ENCODE peak calls at places on chromosomes 11 and 22, in six cellular contexts. One of them, this sample, is unnamed.

GRCh38 chr11:92384316-92384715 is 159.7 kb downstream of the FAT3 start:
- DNase-seq in Peyer's patch: no peak
- DNase-seq in T-cell: no peak
- DNase-seq in NCI-H345: no peak
- DNase-seq in stimulated activated CD4-positive, alpha-beta T cell treated with anti-CD3 and anti-CD28 coated beads, Interleukin-2, amount 100 ng/mL, for 24 hours: no peak
- DNase-seq in brain microvascular endothelial cell: peak
- DNase-seq in this sample: peak

GRCh38 chr11:69297926-69298777 is 4.2 kb downstream of the MYEOV start:
- DNase-seq in brain microvascular endothelial cell: peak
- DNase-seq in stimulated activated CD4-positive, alpha-beta T cell treated with anti-CD3 and anti-CD28 coated beads, Interleukin-2, amount 100 ng/mL, for 24 hours: no peak
- DNase-seq in T-cell: peak
- DNase-seq in NCI-H345: no peak
- DNase-seq in Peyer's patch: peak
- DNase-seq in this sample: peak

GRCh38 chr11:108364159-108364558 is 103.2 kb downstream of the C11orf65 start:
- DNase-seq in T-cell: no peak
- DNase-seq in brain microvascular endothelial cell: no peak
- DNase-seq in NCI-H345: no peak
- DNase-seq in Peyer's patch: no peak
- DNase-seq in stimulated activated CD4-positive, alpha-beta T cell treated with anti-CD3 and anti-CD28 coated beads, Interleukin-2, amount 100 ng/mL, for 24 hours: no peak
- DNase-seq in this sample: peak

GRCh38 chr11:95968585-95968984 is 44.7 kb upstream of the MTMR2 start:
- DNase-seq in stimulated activated CD4-positive, alpha-beta T cell treated with anti-CD3 and anti-CD28 coated beads, Interleukin-2, amount 100 ng/mL, for 24 hours: no peak
- DNase-seq in T-cell: no peak
- DNase-seq in NCI-H345: no peak
- DNase-seq in Peyer's patch: no peak
- DNase-seq in brain microvascular endothelial cell: no peak
- DNase-seq in this sample: peak

GRCh38 chr22:20439928-20440575 is 2.4 kb upstream of the SCARF2 start:
- DNase-seq in stimulated activated CD4-positive, alpha-beta T cell treated with anti-CD3 and anti-CD28 coated beads, Interleukin-2, amount 100 ng/mL, for 24 hours: no peak
- DNase-seq in brain microvascular endothelial cell: no peak
- DNase-seq in NCI-H345: no peak
- DNase-seq in T-cell: no peak
- DNase-seq in Peyer's patch: no peak
- DNase-seq in this sample: no peak

GRCh38 chr11:82730286-82730685 is 3.4 kb downstream of the FAM181B start:
- DNase-seq in stimulated activated CD4-positive, alpha-beta T cell treated with anti-CD3 and anti-CD28 coated beads, Interleukin-2, amount 100 ng/mL, for 24 hours: no peak
- DNase-seq in Peyer's patch: no peak
- DNase-seq in NCI-H345: no peak
- DNase-seq in brain microvascular endothelial cell: no peak
- DNase-seq in T-cell: no peak
- DNase-seq in this sample: no peak

GRCh38 chr11:94002226-94002625 is 18.9 kb upstream of the HEPHL1 start:
- DNase-seq in NCI-H345: no peak
- DNase-seq in T-cell: no peak
- DNase-seq in brain microvascular endothelial cell: peak
- DNase-seq in stimulated activated CD4-positive, alpha-beta T cell treated with anti-CD3 and anti-CD28 coated beads, Interleukin-2, amount 100 ng/mL, for 24 hours: no peak
- DNase-seq in Peyer's patch: no peak
- DNase-seq in this sample: no peak

GRCh38 chr11:63769044-63769718 is 606 bp upstream of the ZFTA start:
- DNase-seq in brain microvascular endothelial cell: no peak
- DNase-seq in NCI-H345: peak
- DNase-seq in Peyer's patch: peak
- DNase-seq in stimulated activated CD4-positive, alpha-beta T cell treated with anti-CD3 and anti-CD28 coated beads, Interleukin-2, amount 100 ng/mL, for 24 hours: peak
- DNase-seq in T-cell: no peak
- DNase-seq in this sample: peak

GRCh38 chr11:66891849-66892660 is 35.2 kb downstream of the LRFN4 start:
- DNase-seq in brain microvascular endothelial cell: peak
- DNase-seq in stimulated activated CD4-positive, alpha-beta T cell treated with anti-CD3 and anti-CD28 coated beads, Interleukin-2, amount 100 ng/mL, for 24 hours: peak
- DNase-seq in NCI-H345: no peak
- DNase-seq in T-cell: no peak
- DNase-seq in Peyer's patch: peak
- DNase-seq in this sample: peak

GRCh38 chr11:77672276-77672675 is 34.7 kb upstream of the CLNS1A start:
- DNase-seq in T-cell: no peak
- DNase-seq in stimulated activated CD4-positive, alpha-beta T cell treated with anti-CD3 and anti-CD28 coated beads, Interleukin-2, amount 100 ng/mL, for 24 hours: no peak
- DNase-seq in brain microvascular endothelial cell: peak
- DNase-seq in Peyer's patch: peak
- DNase-seq in NCI-H345: no peak
- DNase-seq in this sample: peak

GRCh38 chr11:69483696-69484426 is 2.4 kb downstream of the LINC01488 start:
- DNase-seq in Peyer's patch: no peak
- DNase-seq in NCI-H345: no peak
- DNase-seq in brain microvascular endothelial cell: no peak
- DNase-seq in stimulated activated CD4-positive, alpha-beta T cell treated with anti-CD3 and anti-CD28 coated beads, Interleukin-2, amount 100 ng/mL, for 24 hours: no peak
- DNase-seq in T-cell: no peak
- DNase-seq in this sample: no peak

GRCh38 chr22:29907753-29908515 is 25.0 kb downstream of the MTMR3 start:
- DNase-seq in NCI-H345: peak
- DNase-seq in brain microvascular endothelial cell: peak
- DNase-seq in Peyer's patch: peak
- DNase-seq in stimulated activated CD4-positive, alpha-beta T cell treated with anti-CD3 and anti-CD28 coated beads, Interleukin-2, amount 100 ng/mL, for 24 hours: no peak
- DNase-seq in T-cell: no peak
- DNase-seq in this sample: peak

GRCh38 chr11:57622263-57622662 is 24.8 kb downstream of the SERPING1 start:
- DNase-seq in brain microvascular endothelial cell: no peak
- DNase-seq in Peyer's patch: no peak
- DNase-seq in stimulated activated CD4-positive, alpha-beta T cell treated with anti-CD3 and anti-CD28 coated beads, Interleukin-2, amount 100 ng/mL, for 24 hours: no peak
- DNase-seq in NCI-H345: no peak
- DNase-seq in T-cell: no peak
- DNase-seq in this sample: no peak

GRCh38 chr22:30574095-30574981 is at the start of gene GAL3ST1:
- DNase-seq in Peyer's patch: peak
- DNase-seq in brain microvascular endothelial cell: no peak
- DNase-seq in NCI-H345: no peak
- DNase-seq in stimulated activated CD4-positive, alpha-beta T cell treated with anti-CD3 and anti-CD28 coated beads, Interleukin-2, amount 100 ng/mL, for 24 hours: no peak
- DNase-seq in T-cell: no peak
- DNase-seq in this sample: no peak

GRCh38 chr11:60363542-60364525 is 14.5 kb upstream of the MS4A7 start:
- DNase-seq in stimulated activated CD4-positive, alpha-beta T cell treated with anti-CD3 and anti-CD28 coated beads, Interleukin-2, amount 100 ng/mL, for 24 hours: peak
- DNase-seq in Peyer's patch: peak
- DNase-seq in brain microvascular endothelial cell: peak
- DNase-seq in NCI-H345: peak
- DNase-seq in T-cell: peak
- DNase-seq in this sample: peak

GRCh38 chr22:49826603-49827306 is 918 bp downstream of the BRD1 start:
- DNase-seq in brain microvascular endothelial cell: no peak
- DNase-seq in T-cell: peak
- DNase-seq in NCI-H345: no peak
- DNase-seq in Peyer's patch: peak
- DNase-seq in stimulated activated CD4-positive, alpha-beta T cell treated with anti-CD3 and anti-CD28 coated beads, Interleukin-2, amount 100 ng/mL, for 24 hours: no peak
- DNase-seq in this sample: peak

GRCh38 chr11:18714443-18714780 is 11.6 kb downstream of the IGSF22 start:
- DNase-seq in stimulated activated CD4-positive, alpha-beta T cell treated with anti-CD3 and anti-CD28 coated beads, Interleukin-2, amount 100 ng/mL, for 24 hours: no peak
- DNase-seq in Peyer's patch: no peak
- DNase-seq in brain microvascular endothelial cell: no peak
- DNase-seq in T-cell: no peak
- DNase-seq in NCI-H345: no peak
- DNase-seq in this sample: no peak

GRCh38 chr11:43691332-43691731 is 10.8 kb downstream of the HSD17B12 start:
- DNase-seq in brain microvascular endothelial cell: no peak
- DNase-seq in Peyer's patch: no peak
- DNase-seq in T-cell: no peak
- DNase-seq in stimulated activated CD4-positive, alpha-beta T cell treated with anti-CD3 and anti-CD28 coated beads, Interleukin-2, amount 100 ng/mL, for 24 hours: no peak
- DNase-seq in NCI-H345: no peak
- DNase-seq in this sample: no peak

GRCh38 chr11:3799883-3800282 is 2.5 kb upstream of the NUP98 start:
- DNase-seq in stimulated activated CD4-positive, alpha-beta T cell treated with anti-CD3 and anti-CD28 coated beads, Interleukin-2, amount 100 ng/mL, for 24 hours: no peak
- DNase-seq in NCI-H345: no peak
- DNase-seq in Peyer's patch: no peak
- DNase-seq in T-cell: no peak
- DNase-seq in brain microvascular endothelial cell: no peak
- DNase-seq in this sample: no peak

GRCh38 chr11:75583710-75584658 is 21.9 kb downstream of the SERPINH1 start:
- DNase-seq in NCI-H345: peak
- DNase-seq in Peyer's patch: peak
- DNase-seq in stimulated activated CD4-positive, alpha-beta T cell treated with anti-CD3 and anti-CD28 coated beads, Interleukin-2, amount 100 ng/mL, for 24 hours: no peak
- DNase-seq in brain microvascular endothelial cell: no peak
- DNase-seq in T-cell: no peak
- DNase-seq in this sample: peak

GRCh38 chr11:69337211-69337721 is 43.3 kb downstream of the MYEOV start:
- DNase-seq in T-cell: peak
- DNase-seq in NCI-H345: peak
- DNase-seq in stimulated activated CD4-positive, alpha-beta T cell treated with anti-CD3 and anti-CD28 coated beads, Interleukin-2, amount 100 ng/mL, for 24 hours: peak
- DNase-seq in Peyer's patch: no peak
- DNase-seq in brain microvascular endothelial cell: peak
- DNase-seq in this sample: peak

GRCh38 chr11:38176812-38177322 is 1578.8 kb upstream of the RAG2 start:
- DNase-seq in stimulated activated CD4-positive, alpha-beta T cell treated with anti-CD3 and anti-CD28 coated beads, Interleukin-2, amount 100 ng/mL, for 24 hours: no peak
- DNase-seq in T-cell: no peak
- DNase-seq in brain microvascular endothelial cell: no peak
- DNase-seq in NCI-H345: no peak
- DNase-seq in Peyer's patch: no peak
- DNase-seq in this sample: no peak

GRCh38 chr11:34349882-34350281 is 7.9 kb downstream of the ABTB2 start:
- DNase-seq in T-cell: no peak
- DNase-seq in Peyer's patch: no peak
- DNase-seq in NCI-H345: no peak
- DNase-seq in brain microvascular endothelial cell: peak
- DNase-seq in stimulated activated CD4-positive, alpha-beta T cell treated with anti-CD3 and anti-CD28 coated beads, Interleukin-2, amount 100 ng/mL, for 24 hours: no peak
- DNase-seq in this sample: no peak

GRCh38 chr11:133040289-133040893 is 491.9 kb downstream of the OPCML start:
- DNase-seq in NCI-H345: peak
- DNase-seq in stimulated activated CD4-positive, alpha-beta T cell treated with anti-CD3 and anti-CD28 coated beads, Interleukin-2, amount 100 ng/mL, for 24 hours: no peak
- DNase-seq in T-cell: no peak
- DNase-seq in Peyer's patch: no peak
- DNase-seq in brain microvascular endothelial cell: no peak
- DNase-seq in this sample: no peak

GRCh38 chr22:47300698-47301405 is 538.4 kb downstream of the TBC1D22A start:
- DNase-seq in Peyer's patch: no peak
- DNase-seq in stimulated activated CD4-positive, alpha-beta T cell treated with anti-CD3 and anti-CD28 coated beads, Interleukin-2, amount 100 ng/mL, for 24 hours: no peak
- DNase-seq in brain microvascular endothelial cell: no peak
- DNase-seq in T-cell: no peak
- DNase-seq in NCI-H345: no peak
- DNase-seq in this sample: no peak

GRCh38 chr11:71213696-71214552 is 38.5 kb downstream of the SHANK2 start:
- DNase-seq in Peyer's patch: no peak
- DNase-seq in NCI-H345: no peak
- DNase-seq in brain microvascular endothelial cell: no peak
- DNase-seq in T-cell: no peak
- DNase-seq in stimulated activated CD4-positive, alpha-beta T cell treated with anti-CD3 and anti-CD28 coated beads, Interleukin-2, amount 100 ng/mL, for 24 hours: no peak
- DNase-seq in this sample: no peak

This sample was measured in cardiac fibroblast.